ENCODE peak calls at places on chromosomes 1 and 21, in eight cellular contexts. U is upper lobe of right lung; X is uterus; I is tibial artery; Q is body of pancreas; E is adrenal gland; Z is CD8-positive, alpha-beta memory T cell; K is small intestine. H is an unnamed sample.

GRCh38 chr1:220219136-220219442 is 53.2 kb downstream of the RAB3GAP2 start:
- DNase-seq in U (no peak), X (no peak), I (no peak), Q (no peak), E (no peak), Z (no peak), K (no peak), H (no peak)

GRCh38 chr1:207579436-207579799 is 65.5 kb upstream of the CR1L start:
- DNase-seq in U (no peak), X (no peak), I (no peak), Q (peak; percentile 50), E (peak; percentile 84), Z (no peak), K (peak; percentile 56), H (no peak)

GRCh38 chr1:14724234-14724633 is 125.7 kb downstream of the KAZN start:
- DNase-seq in U (no peak), X (no peak), I (no peak), Q (no peak), E (no peak), Z (no peak), K (no peak), H (no peak)

GRCh38 chr21:46617267-46618051 is 12.6 kb upstream of the S100B start:
- DNase-seq in U (no peak), X (no peak), I (no peak), Q (no peak), E (no peak), Z (no peak), K (no peak), H (no peak)

GRCh38 chr1:173050865-173051264 is at the start of gene TNFSF18:
- DNase-seq in U (no peak), X (no peak), I (no peak), Q (no peak), E (no peak), Z (no peak), K (no peak), H (no peak)

GRCh38 chr1:62025154-62025553 is 169.5 kb upstream of the L1TD1 start:
- DNase-seq in U (no peak), X (no peak), I (no peak), Q (no peak), E (no peak), Z (no peak), K (no peak), H (no peak)

GRCh38 chr1:36285450-36286101 is 20.6 kb upstream of the SH3D21 start:
- DNase-seq in U (no peak), X (peak; percentile 80), I (peak; percentile 77), Q (peak; percentile 75), E (peak; percentile 91), Z (peak; percentile 49), K (peak; percentile 82), H (no peak)

GRCh38 chr1:29235955-29236742 is at the start of gene PTPRU:
- DNase-seq in U (peak; percentile 92), X (peak; percentile 69), I (peak; percentile 55), Q (peak; percentile 87), E (peak; percentile 83), Z (peak; percentile 77), K (peak; percentile 60), H (peak; percentile 92)

GRCh38 chr1:39640861-39641260 is 1.4 kb upstream of the HEYL start:
- DNase-seq in U (no peak), X (no peak), I (no peak), Q (no peak), E (no peak), Z (no peak), K (no peak), H (peak; percentile 10)

GRCh38 chr1:5419501-5419900 is 572.7 kb downstream of the NPHP4 start:
- DNase-seq in U (no peak), X (no peak), I (no peak), Q (no peak), E (no peak), Z (no peak), K (no peak), H (no peak)

GRCh38 chr1:180027949-180028445 is 73.4 kb downstream of the CEP350 start:
- DNase-seq in U (no peak), X (no peak), I (no peak), Q (no peak), E (no peak), Z (no peak), K (no peak), H (no peak)

GRCh38 chr1:205230965-205231364 is 3.2 kb downstream of the TMCC2 start:
- DNase-seq in U (peak; percentile 20), X (no peak), I (no peak), Q (no peak), E (no peak), Z (no peak), K (no peak), H (no peak)

GRCh38 chr1:206705744-206706297 is 21.1 kb downstream of the MAPKAPK2 start:
- DNase-seq in U (no peak), X (no peak), I (no peak), Q (no peak), E (no peak), Z (no peak), K (no peak), H (no peak)

GRCh38 chr1:68339505-68339904 is 107.2 kb upstream of the WLS start:
- DNase-seq in U (no peak), X (no peak), I (no peak), Q (no peak), E (no peak), Z (no peak), K (no peak), H (no peak)

GRCh38 chr1:211697356-211697755 is 21.9 kb upstream of the NEK2 start:
- DNase-seq in U (no peak), X (no peak), I (no peak), Q (no peak), E (no peak), Z (no peak), K (no peak), H (no peak)

GRCh38 chr1:57377731-57378139 is 46.1 kb downstream of the DAB1 start:
- DNase-seq in U (no peak), X (no peak), I (no peak), Q (no peak), E (no peak), Z (no peak), K (no peak), H (no peak)

GRCh38 chr1:214739621-214740238 is 136.7 kb downstream of the CENPF start:
- DNase-seq in U (no peak), X (no peak), I (no peak), Q (no peak), E (no peak), Z (no peak), K (no peak), H (no peak)

GRCh38 chr1:53766766-53767409 is 27.9 kb upstream of the GLIS1 start:
- DNase-seq in U (no peak), X (no peak), I (no peak), Q (no peak), E (no peak), Z (no peak), K (peak; percentile 29), H (no peak)

GRCh38 chr1:245095903-245096302 is 58.9 kb upstream of the KIF26B start:
- DNase-seq in U (no peak), X (no peak), I (no peak), Q (no peak), E (no peak), Z (no peak), K (no peak), H (no peak)

GRCh38 chr1:99407018-99407417 is 142.7 kb downstream of the PLPPR4 start:
- DNase-seq in U (no peak), X (no peak), I (no peak), Q (no peak), E (no peak), Z (no peak), K (no peak), H (no peak)

DNA sequence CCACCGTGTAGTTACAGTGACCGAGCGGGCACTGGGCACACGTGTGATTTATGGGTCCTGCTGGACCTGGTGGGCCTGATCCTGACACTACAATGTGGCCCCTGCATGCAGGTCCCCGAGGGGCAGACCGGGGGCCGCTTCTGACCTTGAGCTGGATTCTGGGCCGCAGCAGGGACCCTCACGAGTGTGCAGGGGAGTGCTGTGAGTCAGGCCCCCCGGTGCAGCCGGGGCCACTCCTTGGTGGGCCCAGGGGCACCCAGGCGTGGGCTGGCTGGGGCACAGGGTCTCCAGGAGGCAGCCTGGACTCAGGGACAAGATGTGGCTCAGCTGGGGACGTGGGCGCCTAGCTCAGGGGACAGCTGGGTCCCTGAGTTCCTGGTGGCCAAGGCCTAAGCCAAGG is 77.5 kb upstream of the TTC34 start:
- DNase-seq in U (no peak), X (no peak), I (no peak), Q (no peak), E (no peak), Z (no peak), K (no peak), H (no peak)
- H3K9me3 ChIP-seq in U (no peaks in the 10 kb centered on the region), X (no peaks in the 10 kb centered on the region), I (no peaks in the 10 kb centered on the region), Q (no peaks in the 10 kb centered on the region), E (no peaks in the 10 kb centered on the region), Z (no peaks in the 10 kb centered on the region), K (no peaks in the 10 kb centered on the region), H (no peaks in the 10 kb centered on the region)

DNA sequence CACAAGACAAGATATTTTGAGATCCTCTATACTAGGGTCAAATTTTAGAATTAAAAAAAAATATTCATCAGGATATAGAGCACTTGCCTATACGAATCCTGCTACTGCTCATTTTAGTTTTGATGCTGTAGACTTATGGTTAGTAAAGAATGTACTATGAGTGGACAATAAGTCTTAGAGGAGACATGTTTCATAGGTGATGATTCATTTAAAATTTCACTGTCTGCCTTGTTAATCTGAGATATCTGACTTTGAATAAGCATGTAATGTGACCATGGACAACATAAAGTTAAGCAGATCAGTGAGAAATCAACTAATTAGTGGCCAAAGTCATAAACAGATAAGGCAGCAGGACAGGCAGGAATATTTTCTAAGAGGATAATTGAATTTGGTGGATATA is 106.8 kb upstream of the HP1BP3 start:
- DNase-seq in U (no peak), X (no peak), I (no peak), Q (no peak), E (no peak), Z (no peak), K (no peak), H (no peak)
- H3K4me1 ChIP-seq in U (no peaks in the 10 kb centered on the region), X (no peaks in the 10 kb centered on the region), I (no peaks in the 10 kb centered on the region), Q (peaks cover 4% of the 10 kb centered on the region), E (peaks cover 16% of the 10 kb centered on the region), Z (no peaks in the 10 kb centered on the region), K (no peaks in the 10 kb centered on the region), H (no peaks in the 10 kb centered on the region)

GRCh38 chr1:234488954-234489691 is 10.1 kb upstream of the TARBP1 start:
- DNase-seq in U (no peak), X (no peak), I (no peak), Q (no peak), E (no peak), Z (no peak), K (no peak), H (no peak)
- H3K4me3 ChIP-seq in U (no peak overlapping the region), X (no peak overlapping the region), I (no peak overlapping the region), Q (no peak overlapping the region), E (no peak overlapping the region), Z (no peak overlapping the region), K (no peak overlapping the region), H (no peak overlapping the region)

DNA sequence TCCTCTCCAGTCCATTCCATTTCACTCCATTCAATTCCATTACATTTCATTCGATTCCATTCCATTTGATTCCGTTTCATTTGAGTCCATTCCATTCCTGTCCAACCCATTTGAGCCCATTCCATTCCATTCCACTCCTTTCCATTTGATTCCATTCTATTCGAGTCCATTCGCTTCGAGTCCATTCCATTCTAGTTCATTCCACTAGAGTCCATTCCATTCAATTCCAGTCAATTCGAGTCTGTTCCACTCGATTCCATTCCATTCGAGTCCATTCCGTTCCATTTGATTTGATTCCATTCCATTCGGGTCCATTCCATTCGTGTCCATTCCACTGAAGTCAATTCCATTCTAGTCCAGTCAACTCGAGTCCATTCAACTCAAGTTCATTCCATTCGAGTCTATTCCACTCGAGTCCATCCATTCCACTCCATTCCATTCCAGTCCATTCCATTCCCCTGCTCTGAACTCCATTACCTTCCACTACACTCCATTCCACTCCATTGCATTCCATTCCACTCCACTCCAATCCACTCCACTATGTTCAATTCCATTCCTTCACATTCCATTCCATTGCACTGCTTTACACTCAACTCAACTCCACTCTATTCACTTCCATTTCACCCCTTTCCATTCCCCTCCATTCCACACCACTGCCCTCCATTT is 2569.4 kb upstream of the TPTE start:
- DNase-seq in U (no peak), X (no peak), I (no peak), Q (no peak), E (no peak), Z (no peak), K (no peak), H (no peak)
- H3K9me3 ChIP-seq in U (peaks cover 92% of the 10 kb centered on the region), X (peaks cover 28% of the 10 kb centered on the region), I (peaks cover 98% of the 10 kb centered on the region), Q (no peaks in the 10 kb centered on the region), E (no peaks in the 10 kb centered on the region), Z (peaks cover 81% of the 10 kb centered on the region), K (peaks cover 24% of the 10 kb centered on the region), H (peaks cover 27% of the 10 kb centered on the region)